ENCODE peak calls at places on chromosomes 16 and 17, in ten cellular contexts. One of them, this sample, is unnamed.

GRCh38 chr16:47197536-47198179 is 53.9 kb upstream of the NETO2 start:
- DNase-seq in colonic mucosa: no peak
- DNase-seq in neural crest cell: no peak
- DNase-seq in endodermal cell: no peak
- DNase-seq in dorsolateral prefrontal cortex: no peak
- DNase-seq in AG04450: no peak
- DNase-seq in AG10803: peak; percentile 69
- DNase-seq in NB4: peak; percentile 39
- DNase-seq in GM13977: no peak
- DNase-seq in adrenal gland: no peak
- DNase-seq in this sample: no peak

GRCh38 chr16:3842994-3843393 is 37.5 kb downstream of the CREBBP start:
- DNase-seq in colonic mucosa: no peak
- DNase-seq in neural crest cell: no peak
- DNase-seq in endodermal cell: no peak
- DNase-seq in dorsolateral prefrontal cortex: no peak
- DNase-seq in AG04450: no peak
- DNase-seq in AG10803: peak; percentile 73
- DNase-seq in NB4: peak; percentile 33
- DNase-seq in GM13977: no peak
- DNase-seq in adrenal gland: no peak
- DNase-seq in this sample: no peak

GRCh38 chr17:32954477-32954876 is 26.5 kb downstream of the TMEM98 start:
- DNase-seq in colonic mucosa: peak; percentile 90
- DNase-seq in neural crest cell: no peak
- DNase-seq in endodermal cell: no peak
- DNase-seq in dorsolateral prefrontal cortex: no peak
- DNase-seq in AG04450: no peak
- DNase-seq in AG10803: no peak
- DNase-seq in NB4: no peak
- DNase-seq in GM13977: no peak
- DNase-seq in adrenal gland: no peak
- DNase-seq in this sample: peak; percentile 40

GRCh38 chr17:81412490-81413093 is 17.3 kb downstream of the BAHCC1 start:
- DNase-seq in colonic mucosa: no peak
- DNase-seq in neural crest cell: no peak
- DNase-seq in endodermal cell: no peak
- DNase-seq in dorsolateral prefrontal cortex: no peak
- DNase-seq in AG04450: no peak
- DNase-seq in AG10803: no peak
- DNase-seq in NB4: no peak
- DNase-seq in GM13977: peak; percentile 80
- DNase-seq in adrenal gland: no peak
- DNase-seq in this sample: no peak

GRCh38 chr17:27343972-27344607 is 50.2 kb downstream of the WSB1 start:
- DNase-seq in colonic mucosa: no peak
- DNase-seq in neural crest cell: no peak
- DNase-seq in endodermal cell: peak; percentile 65
- DNase-seq in dorsolateral prefrontal cortex: no peak
- DNase-seq in AG04450: no peak
- DNase-seq in AG10803: peak; percentile 17
- DNase-seq in NB4: no peak
- DNase-seq in GM13977: no peak
- DNase-seq in adrenal gland: no peak
- DNase-seq in this sample: no peak

GRCh38 chr17:17191346-17191792 is 14.8 kb downstream of the PLD6 start:
- DNase-seq in colonic mucosa: no peak
- DNase-seq in neural crest cell: no peak
- DNase-seq in endodermal cell: no peak
- DNase-seq in dorsolateral prefrontal cortex: no peak
- DNase-seq in AG04450: peak; percentile 60
- DNase-seq in AG10803: peak; percentile 77
- DNase-seq in NB4: no peak
- DNase-seq in GM13977: no peak
- DNase-seq in adrenal gland: no peak
- DNase-seq in this sample: no peak

GRCh38 chr17:9002236-9002609 is 19.1 kb upstream of the NTN1 start:
- DNase-seq in colonic mucosa: no peak
- DNase-seq in neural crest cell: no peak
- DNase-seq in endodermal cell: peak; percentile 89
- DNase-seq in dorsolateral prefrontal cortex: no peak
- DNase-seq in AG04450: no peak
- DNase-seq in AG10803: no peak
- DNase-seq in NB4: no peak
- DNase-seq in GM13977: peak; percentile 37
- DNase-seq in adrenal gland: no peak
- DNase-seq in this sample: no peak

GRCh38 chr16:86574646-86575045 is 3.7 kb upstream of the FOXL1 start:
- DNase-seq in colonic mucosa: no peak
- DNase-seq in neural crest cell: no peak
- DNase-seq in endodermal cell: peak; percentile 38
- DNase-seq in dorsolateral prefrontal cortex: no peak
- DNase-seq in AG04450: no peak
- DNase-seq in AG10803: no peak
- DNase-seq in NB4: no peak
- DNase-seq in GM13977: no peak
- DNase-seq in adrenal gland: no peak
- DNase-seq in this sample: no peak

GRCh38 chr17:18190629-18191028 is 7.0 kb downstream of the ALKBH5 start:
- DNase-seq in colonic mucosa: no peak
- DNase-seq in neural crest cell: no peak
- DNase-seq in endodermal cell: no peak
- DNase-seq in dorsolateral prefrontal cortex: no peak
- DNase-seq in AG04450: no peak
- DNase-seq in AG10803: no peak
- DNase-seq in NB4: no peak
- DNase-seq in GM13977: no peak
- DNase-seq in adrenal gland: no peak
- DNase-seq in this sample: no peak

GRCh38 chr16:77749415-77749814 is 27.1 kb downstream of the NUDT7 start:
- DNase-seq in colonic mucosa: no peak
- DNase-seq in neural crest cell: no peak
- DNase-seq in endodermal cell: no peak
- DNase-seq in dorsolateral prefrontal cortex: no peak
- DNase-seq in AG04450: no peak
- DNase-seq in AG10803: no peak
- DNase-seq in NB4: no peak
- DNase-seq in GM13977: no peak
- DNase-seq in adrenal gland: no peak
- DNase-seq in this sample: no peak

GRCh38 chr16:4179020-4179419 is 62.8 kb upstream of the ADCY9 start:
- DNase-seq in colonic mucosa: no peak
- DNase-seq in neural crest cell: no peak
- DNase-seq in endodermal cell: no peak
- DNase-seq in dorsolateral prefrontal cortex: peak; percentile 50
- DNase-seq in AG04450: no peak
- DNase-seq in AG10803: peak; percentile 54
- DNase-seq in NB4: peak; percentile 87
- DNase-seq in GM13977: no peak
- DNase-seq in adrenal gland: no peak
- DNase-seq in this sample: peak; percentile 47

GRCh38 chr17:54971147-54971546 is 2.6 kb downstream of the STXBP4 start:
- DNase-seq in colonic mucosa: no peak
- DNase-seq in neural crest cell: no peak
- DNase-seq in endodermal cell: no peak
- DNase-seq in dorsolateral prefrontal cortex: no peak
- DNase-seq in AG04450: no peak
- DNase-seq in AG10803: no peak
- DNase-seq in NB4: no peak
- DNase-seq in GM13977: no peak
- DNase-seq in adrenal gland: no peak
- DNase-seq in this sample: no peak

GRCh38 chr17:54968954-54969400 is 412 bp downstream of the STXBP4 start:
- DNase-seq in colonic mucosa: peak; percentile 37
- DNase-seq in neural crest cell: no peak
- DNase-seq in endodermal cell: no peak
- DNase-seq in dorsolateral prefrontal cortex: no peak
- DNase-seq in AG04450: no peak
- DNase-seq in AG10803: peak; percentile 40
- DNase-seq in NB4: peak; percentile 46
- DNase-seq in GM13977: peak; percentile 22
- DNase-seq in adrenal gland: peak; percentile 51
- DNase-seq in this sample: peak; percentile 2

GRCh38 chr17:54968259-54968953 is at the start of the genes COX11 and STXBP4:
- DNase-seq in colonic mucosa: peak; percentile 97
- DNase-seq in neural crest cell: peak; percentile 88
- DNase-seq in endodermal cell: peak; percentile 99
- DNase-seq in dorsolateral prefrontal cortex: peak; percentile 95
- DNase-seq in AG04450: peak; percentile 92
- DNase-seq in AG10803: peak; percentile 95
- DNase-seq in NB4: peak; percentile 95
- DNase-seq in GM13977: peak; percentile 90
- DNase-seq in adrenal gland: peak; percentile 97
- DNase-seq in this sample: peak; percentile 87

GRCh38 chr17:54969658-54970572 is 1.4 kb downstream of the STXBP4 start:
- DNase-seq in colonic mucosa: no peak
- DNase-seq in neural crest cell: no peak
- DNase-seq in endodermal cell: no peak
- DNase-seq in dorsolateral prefrontal cortex: no peak
- DNase-seq in AG04450: no peak
- DNase-seq in AG10803: no peak
- DNase-seq in NB4: no peak
- DNase-seq in GM13977: no peak
- DNase-seq in adrenal gland: no peak
- DNase-seq in this sample: no peak

GRCh38 chr17:54967621-54968258 is 714 bp downstream of the COX11 start:
- DNase-seq in colonic mucosa: peak; percentile 49
- DNase-seq in neural crest cell: no peak
- DNase-seq in endodermal cell: peak; percentile 67
- DNase-seq in dorsolateral prefrontal cortex: no peak
- DNase-seq in AG04450: no peak
- DNase-seq in AG10803: peak; percentile 26
- DNase-seq in NB4: peak; percentile 31
- DNase-seq in GM13977: peak; percentile 35
- DNase-seq in adrenal gland: no peak
- DNase-seq in this sample: peak; percentile 23
- TF ChIP-seq CTCF in colonic mucosa: no peak
- TF ChIP-seq CTCF in neural crest cell: no peak
- TF ChIP-seq CTCF in endodermal cell: no peak
- TF ChIP-seq CTCF in dorsolateral prefrontal cortex: peak; percentile 53
- TF ChIP-seq CTCF in AG04450: no peak
- TF ChIP-seq CTCF in AG10803: no peak
- TF ChIP-seq CTCF in NB4: no peak
- TF ChIP-seq CTCF in GM13977: no peak
- TF ChIP-seq CTCF in adrenal gland: no peak
- TF ChIP-seq CTCF in this sample: no peak

GRCh38 chr17:45098869-45099616 is 33.3 kb downstream of the PLCD3 start:
- DNase-seq in colonic mucosa: peak; percentile 89
- DNase-seq in neural crest cell: peak; percentile 89
- DNase-seq in endodermal cell: peak; percentile 99
- DNase-seq in dorsolateral prefrontal cortex: peak; percentile 84
- DNase-seq in AG04450: peak; percentile 44
- DNase-seq in AG10803: peak; percentile 84
- DNase-seq in NB4: peak; percentile 74
- DNase-seq in GM13977: peak; percentile 89
- DNase-seq in adrenal gland: peak; percentile 88
- DNase-seq in this sample: peak; percentile 95

GRCh38 chr17:45093444-45094110 is 32.5 kb downstream of the NMT1 start:
- DNase-seq in colonic mucosa: no peak
- DNase-seq in neural crest cell: no peak
- DNase-seq in endodermal cell: no peak
- DNase-seq in dorsolateral prefrontal cortex: no peak
- DNase-seq in AG04450: no peak
- DNase-seq in AG10803: peak; percentile 26
- DNase-seq in NB4: no peak
- DNase-seq in GM13977: no peak
- DNase-seq in adrenal gland: no peak
- DNase-seq in this sample: no peak

GRCh38 chr17:45096926-45097325 is 35.4 kb downstream of the PLCD3 start:
- DNase-seq in colonic mucosa: no peak
- DNase-seq in neural crest cell: no peak
- DNase-seq in endodermal cell: peak; percentile 39
- DNase-seq in dorsolateral prefrontal cortex: no peak
- DNase-seq in AG04450: no peak
- DNase-seq in AG10803: no peak
- DNase-seq in NB4: no peak
- DNase-seq in GM13977: no peak
- DNase-seq in adrenal gland: no peak
- DNase-seq in this sample: no peak

GRCh38 chr17:45098081-45098868 is 34.0 kb downstream of the PLCD3 start:
- DNase-seq in colonic mucosa: no peak
- DNase-seq in neural crest cell: no peak
- DNase-seq in endodermal cell: peak; percentile 62
- DNase-seq in dorsolateral prefrontal cortex: no peak
- DNase-seq in AG04450: no peak
- DNase-seq in AG10803: no peak
- DNase-seq in NB4: no peak
- DNase-seq in GM13977: no peak
- DNase-seq in adrenal gland: no peak
- DNase-seq in this sample: no peak

DNA sequence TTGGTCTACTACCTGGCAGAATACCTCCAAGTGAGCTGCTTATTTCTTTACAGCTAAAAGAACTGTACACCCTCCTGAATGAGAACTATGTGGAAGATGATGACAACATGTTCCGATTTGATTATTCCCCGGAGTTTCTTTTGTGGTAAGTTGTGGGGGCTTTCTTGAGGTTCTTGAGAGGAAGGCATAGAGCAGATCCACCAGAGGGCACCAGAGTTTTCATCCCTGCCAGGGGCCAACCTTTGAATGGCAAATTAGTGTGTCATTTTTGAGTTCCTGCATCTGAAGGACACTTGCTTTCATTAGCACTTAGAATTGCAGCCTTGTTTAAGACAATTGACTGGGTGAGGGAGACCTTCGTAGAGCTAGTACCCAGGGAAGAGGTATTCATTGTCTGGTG is 35.0 kb downstream of the NMT1 start:
- DNase-seq in colonic mucosa: no peak
- DNase-seq in neural crest cell: no peak
- DNase-seq in endodermal cell: peak; percentile 78
- DNase-seq in dorsolateral prefrontal cortex: no peak
- DNase-seq in AG04450: no peak
- DNase-seq in AG10803: peak; percentile 43
- DNase-seq in NB4: peak; percentile 62
- DNase-seq in GM13977: no peak
- DNase-seq in adrenal gland: no peak
- DNase-seq in this sample: peak; percentile 63
- TF ChIP-seq CTCF in colonic mucosa: peak; percentile 45
- TF ChIP-seq CTCF in neural crest cell: peak; percentile 55
- TF ChIP-seq CTCF in endodermal cell: peak; percentile 75
- TF ChIP-seq CTCF in dorsolateral prefrontal cortex: peak; percentile 51
- TF ChIP-seq CTCF in AG04450: peak; percentile 73
- TF ChIP-seq CTCF in AG10803: peak; percentile 73
- TF ChIP-seq CTCF in NB4: peak; percentile 66
- TF ChIP-seq CTCF in GM13977: peak; percentile 39
- TF ChIP-seq CTCF in adrenal gland: peak; percentile 58
- TF ChIP-seq CTCF in this sample: peak; percentile 72

GRCh38 chr17:82553210-82553930 is 33.8 kb downstream of the FOXK2 start:
- DNase-seq in colonic mucosa: no peak
- DNase-seq in neural crest cell: no peak
- DNase-seq in endodermal cell: peak; percentile 73
- DNase-seq in dorsolateral prefrontal cortex: no peak
- DNase-seq in AG04450: no peak
- DNase-seq in AG10803: no peak
- DNase-seq in NB4: no peak
- DNase-seq in GM13977: no peak
- DNase-seq in adrenal gland: peak; percentile 65
- DNase-seq in this sample: no peak
- TF ChIP-seq CTCF in colonic mucosa: no peak
- TF ChIP-seq CTCF in neural crest cell: no peak
- TF ChIP-seq CTCF in endodermal cell: no peak
- TF ChIP-seq CTCF in dorsolateral prefrontal cortex: no peak
- TF ChIP-seq CTCF in AG04450: no peak
- TF ChIP-seq CTCF in AG10803: no peak
- TF ChIP-seq CTCF in NB4: no peak
- TF ChIP-seq CTCF in GM13977: no peak
- TF ChIP-seq CTCF in adrenal gland: no peak
- TF ChIP-seq CTCF in this sample: no peak

GRCh38 chr16:82175627-82176026 is 5.6 kb upstream of the MPHOSPH6 start:
- DNase-seq in colonic mucosa: no peak
- DNase-seq in neural crest cell: no peak
- DNase-seq in endodermal cell: no peak
- DNase-seq in dorsolateral prefrontal cortex: no peak
- DNase-seq in AG04450: no peak
- DNase-seq in AG10803: no peak
- DNase-seq in NB4: peak; percentile 12
- DNase-seq in GM13977: no peak
- DNase-seq in adrenal gland: no peak
- DNase-seq in this sample: no peak
- TF ChIP-seq CTCF in colonic mucosa: no peak
- TF ChIP-seq CTCF in neural crest cell: no peak
- TF ChIP-seq CTCF in endodermal cell: no peak
- TF ChIP-seq CTCF in dorsolateral prefrontal cortex: no peak
- TF ChIP-seq CTCF in AG04450: no peak
- TF ChIP-seq CTCF in AG10803: no peak
- TF ChIP-seq CTCF in NB4: no peak
- TF ChIP-seq CTCF in GM13977: no peak
- TF ChIP-seq CTCF in adrenal gland: no peak
- TF ChIP-seq CTCF in this sample: no peak